ENCODE peak calls at places on chromosomes 1 and 21, in nine cellular contexts. One of them, this sample, is unnamed.

GRCh38 chr1:41463516-41463915 is 21.0 kb downstream of the EDN2 start:
- DNase-seq in CD4-positive, CD25-positive, alpha-beta regulatory T cell: no peak
- DNase-seq in anterior cingulate cortex: no peak
- DNase-seq in stimulated activated CD8-positive, alpha-beta memory T cell treated with anti-CD3 and anti-CD28 coated beads, Interleukin-12 subunit alpha, Interleukin-12 subunit beta, amount 100 ng/mL, for 4 hours: no peak
- DNase-seq in amygdala: no peak
- DNase-seq in Calu3: no peak
- DNase-seq in activated CD4-positive, alpha-beta T cell treated with anti-CD3 and anti-CD28 coated beads, Interleukin-2, amount 10 ng/mL, durations not matched to agents 7 days and 5 days: no peak
- DNase-seq in CD4-positive, alpha-beta memory T cell: no peak
- DNase-seq in stimulated activated CD4-positive, alpha-beta T cell treated with anti-CD3 and anti-CD28 coated beads, Interleukin-1b, Interleukin-23, amount 100 ng/mL, for 24 hours: no peak
- DNase-seq in this sample: no peak

GRCh38 chr21:32414579-32415358 is 2.3 kb downstream of the EVA1C start:
- DNase-seq in amygdala: peak; percentile 20
- DNase-seq in Calu3: peak; percentile 8
- DNase-seq in CD4-positive, alpha-beta memory T cell: no peak
- DNase-seq in CD4-positive, CD25-positive, alpha-beta regulatory T cell: no peak
- DNase-seq in stimulated activated CD8-positive, alpha-beta memory T cell treated with anti-CD3 and anti-CD28 coated beads, Interleukin-12 subunit alpha, Interleukin-12 subunit beta, amount 100 ng/mL, for 4 hours: no peak
- DNase-seq in stimulated activated CD4-positive, alpha-beta T cell treated with anti-CD3 and anti-CD28 coated beads, Interleukin-1b, Interleukin-23, amount 100 ng/mL, for 24 hours: no peak
- DNase-seq in anterior cingulate cortex: peak; percentile 18
- DNase-seq in activated CD4-positive, alpha-beta T cell treated with anti-CD3 and anti-CD28 coated beads, Interleukin-2, amount 10 ng/mL, durations not matched to agents 7 days and 5 days: no peak
- DNase-seq in this sample: no peak

GRCh38 chr1:17194981-17195528 is 9.9 kb upstream of the PADI1 start:
- DNase-seq in amygdala: no peak
- DNase-seq in anterior cingulate cortex: no peak
- DNase-seq in CD4-positive, CD25-positive, alpha-beta regulatory T cell: no peak
- DNase-seq in stimulated activated CD8-positive, alpha-beta memory T cell treated with anti-CD3 and anti-CD28 coated beads, Interleukin-12 subunit alpha, Interleukin-12 subunit beta, amount 100 ng/mL, for 4 hours: no peak
- DNase-seq in stimulated activated CD4-positive, alpha-beta T cell treated with anti-CD3 and anti-CD28 coated beads, Interleukin-1b, Interleukin-23, amount 100 ng/mL, for 24 hours: no peak
- DNase-seq in Calu3: no peak
- DNase-seq in CD4-positive, alpha-beta memory T cell: no peak
- DNase-seq in activated CD4-positive, alpha-beta T cell treated with anti-CD3 and anti-CD28 coated beads, Interleukin-2, amount 10 ng/mL, durations not matched to agents 7 days and 5 days: no peak
- DNase-seq in this sample: no peak

GRCh38 chr1:109218516-109218915 is 4.8 kb downstream of the SARS1 start:
- DNase-seq in stimulated activated CD4-positive, alpha-beta T cell treated with anti-CD3 and anti-CD28 coated beads, Interleukin-1b, Interleukin-23, amount 100 ng/mL, for 24 hours: no peak
- DNase-seq in stimulated activated CD8-positive, alpha-beta memory T cell treated with anti-CD3 and anti-CD28 coated beads, Interleukin-12 subunit alpha, Interleukin-12 subunit beta, amount 100 ng/mL, for 4 hours: no peak
- DNase-seq in CD4-positive, CD25-positive, alpha-beta regulatory T cell: no peak
- DNase-seq in CD4-positive, alpha-beta memory T cell: no peak
- DNase-seq in Calu3: peak; percentile 24
- DNase-seq in amygdala: no peak
- DNase-seq in activated CD4-positive, alpha-beta T cell treated with anti-CD3 and anti-CD28 coated beads, Interleukin-2, amount 10 ng/mL, durations not matched to agents 7 days and 5 days: no peak
- DNase-seq in anterior cingulate cortex: no peak
- DNase-seq in this sample: no peak

GRCh38 chr1:100597069-100597741 is 59.3 kb downstream of the GPR88 start:
- DNase-seq in amygdala: no peak
- DNase-seq in activated CD4-positive, alpha-beta T cell treated with anti-CD3 and anti-CD28 coated beads, Interleukin-2, amount 10 ng/mL, durations not matched to agents 7 days and 5 days: no peak
- DNase-seq in anterior cingulate cortex: no peak
- DNase-seq in Calu3: no peak
- DNase-seq in stimulated activated CD8-positive, alpha-beta memory T cell treated with anti-CD3 and anti-CD28 coated beads, Interleukin-12 subunit alpha, Interleukin-12 subunit beta, amount 100 ng/mL, for 4 hours: no peak
- DNase-seq in CD4-positive, alpha-beta memory T cell: no peak
- DNase-seq in CD4-positive, CD25-positive, alpha-beta regulatory T cell: no peak
- DNase-seq in stimulated activated CD4-positive, alpha-beta T cell treated with anti-CD3 and anti-CD28 coated beads, Interleukin-1b, Interleukin-23, amount 100 ng/mL, for 24 hours: no peak
- DNase-seq in this sample: no peak

GRCh38 chr1:66333463-66334232 is 200.3 kb upstream of the SGIP1 start:
- DNase-seq in amygdala: no peak
- DNase-seq in stimulated activated CD4-positive, alpha-beta T cell treated with anti-CD3 and anti-CD28 coated beads, Interleukin-1b, Interleukin-23, amount 100 ng/mL, for 24 hours: no peak
- DNase-seq in activated CD4-positive, alpha-beta T cell treated with anti-CD3 and anti-CD28 coated beads, Interleukin-2, amount 10 ng/mL, durations not matched to agents 7 days and 5 days: no peak
- DNase-seq in CD4-positive, CD25-positive, alpha-beta regulatory T cell: no peak
- DNase-seq in stimulated activated CD8-positive, alpha-beta memory T cell treated with anti-CD3 and anti-CD28 coated beads, Interleukin-12 subunit alpha, Interleukin-12 subunit beta, amount 100 ng/mL, for 4 hours: no peak
- DNase-seq in anterior cingulate cortex: no peak
- DNase-seq in CD4-positive, alpha-beta memory T cell: no peak
- DNase-seq in Calu3: no peak
- DNase-seq in this sample: no peak

GRCh38 chr1:205630241-205630640 is 1.6 kb downstream of the ELK4 start:
- DNase-seq in CD4-positive, alpha-beta memory T cell: no peak
- DNase-seq in CD4-positive, CD25-positive, alpha-beta regulatory T cell: no peak
- DNase-seq in anterior cingulate cortex: no peak
- DNase-seq in stimulated activated CD4-positive, alpha-beta T cell treated with anti-CD3 and anti-CD28 coated beads, Interleukin-1b, Interleukin-23, amount 100 ng/mL, for 24 hours: no peak
- DNase-seq in Calu3: no peak
- DNase-seq in stimulated activated CD8-positive, alpha-beta memory T cell treated with anti-CD3 and anti-CD28 coated beads, Interleukin-12 subunit alpha, Interleukin-12 subunit beta, amount 100 ng/mL, for 4 hours: no peak
- DNase-seq in activated CD4-positive, alpha-beta T cell treated with anti-CD3 and anti-CD28 coated beads, Interleukin-2, amount 10 ng/mL, durations not matched to agents 7 days and 5 days: no peak
- DNase-seq in amygdala: no peak
- DNase-seq in this sample: no peak

GRCh38 chr1:112674986-112675727 is 698 bp downstream of the MOV10 start:
- DNase-seq in stimulated activated CD4-positive, alpha-beta T cell treated with anti-CD3 and anti-CD28 coated beads, Interleukin-1b, Interleukin-23, amount 100 ng/mL, for 24 hours: peak; percentile 37
- DNase-seq in amygdala: peak; percentile 69
- DNase-seq in Calu3: peak; percentile 54
- DNase-seq in CD4-positive, alpha-beta memory T cell: peak; percentile 43
- DNase-seq in anterior cingulate cortex: peak; percentile 75
- DNase-seq in stimulated activated CD8-positive, alpha-beta memory T cell treated with anti-CD3 and anti-CD28 coated beads, Interleukin-12 subunit alpha, Interleukin-12 subunit beta, amount 100 ng/mL, for 4 hours: peak; percentile 30
- DNase-seq in CD4-positive, CD25-positive, alpha-beta regulatory T cell: peak; percentile 39
- DNase-seq in activated CD4-positive, alpha-beta T cell treated with anti-CD3 and anti-CD28 coated beads, Interleukin-2, amount 10 ng/mL, durations not matched to agents 7 days and 5 days: peak; percentile 28
- DNase-seq in this sample: peak; percentile 55

GRCh38 chr1:178946416-178946815 is 75.5 kb upstream of the ANGPTL1 start:
- DNase-seq in stimulated activated CD8-positive, alpha-beta memory T cell treated with anti-CD3 and anti-CD28 coated beads, Interleukin-12 subunit alpha, Interleukin-12 subunit beta, amount 100 ng/mL, for 4 hours: no peak
- DNase-seq in CD4-positive, alpha-beta memory T cell: no peak
- DNase-seq in CD4-positive, CD25-positive, alpha-beta regulatory T cell: no peak
- DNase-seq in activated CD4-positive, alpha-beta T cell treated with anti-CD3 and anti-CD28 coated beads, Interleukin-2, amount 10 ng/mL, durations not matched to agents 7 days and 5 days: no peak
- DNase-seq in Calu3: no peak
- DNase-seq in amygdala: no peak
- DNase-seq in anterior cingulate cortex: no peak
- DNase-seq in stimulated activated CD4-positive, alpha-beta T cell treated with anti-CD3 and anti-CD28 coated beads, Interleukin-1b, Interleukin-23, amount 100 ng/mL, for 24 hours: no peak
- DNase-seq in this sample: no peak

GRCh38 chr1:29333008-29333407 is 96.7 kb downstream of the PTPRU start:
- DNase-seq in CD4-positive, alpha-beta memory T cell: no peak
- DNase-seq in amygdala: no peak
- DNase-seq in anterior cingulate cortex: no peak
- DNase-seq in activated CD4-positive, alpha-beta T cell treated with anti-CD3 and anti-CD28 coated beads, Interleukin-2, amount 10 ng/mL, durations not matched to agents 7 days and 5 days: no peak
- DNase-seq in stimulated activated CD4-positive, alpha-beta T cell treated with anti-CD3 and anti-CD28 coated beads, Interleukin-1b, Interleukin-23, amount 100 ng/mL, for 24 hours: no peak
- DNase-seq in CD4-positive, CD25-positive, alpha-beta regulatory T cell: no peak
- DNase-seq in Calu3: no peak
- DNase-seq in stimulated activated CD8-positive, alpha-beta memory T cell treated with anti-CD3 and anti-CD28 coated beads, Interleukin-12 subunit alpha, Interleukin-12 subunit beta, amount 100 ng/mL, for 4 hours: no peak
- DNase-seq in this sample: no peak

GRCh38 chr21:28086861-28087581 is 905.7 kb downstream of the LTN1 start:
- DNase-seq in anterior cingulate cortex: no peak
- DNase-seq in amygdala: no peak
- DNase-seq in CD4-positive, CD25-positive, alpha-beta regulatory T cell: no peak
- DNase-seq in CD4-positive, alpha-beta memory T cell: no peak
- DNase-seq in stimulated activated CD8-positive, alpha-beta memory T cell treated with anti-CD3 and anti-CD28 coated beads, Interleukin-12 subunit alpha, Interleukin-12 subunit beta, amount 100 ng/mL, for 4 hours: no peak
- DNase-seq in Calu3: no peak
- DNase-seq in activated CD4-positive, alpha-beta T cell treated with anti-CD3 and anti-CD28 coated beads, Interleukin-2, amount 10 ng/mL, durations not matched to agents 7 days and 5 days: no peak
- DNase-seq in stimulated activated CD4-positive, alpha-beta T cell treated with anti-CD3 and anti-CD28 coated beads, Interleukin-1b, Interleukin-23, amount 100 ng/mL, for 24 hours: no peak
- DNase-seq in this sample: no peak

GRCh38 chr1:31507676-31508530 is 68.4 kb upstream of the TINAGL1 start:
- DNase-seq in activated CD4-positive, alpha-beta T cell treated with anti-CD3 and anti-CD28 coated beads, Interleukin-2, amount 10 ng/mL, durations not matched to agents 7 days and 5 days: no peak
- DNase-seq in anterior cingulate cortex: no peak
- DNase-seq in amygdala: no peak
- DNase-seq in CD4-positive, CD25-positive, alpha-beta regulatory T cell: no peak
- DNase-seq in stimulated activated CD4-positive, alpha-beta T cell treated with anti-CD3 and anti-CD28 coated beads, Interleukin-1b, Interleukin-23, amount 100 ng/mL, for 24 hours: no peak
- DNase-seq in CD4-positive, alpha-beta memory T cell: no peak
- DNase-seq in Calu3: no peak
- DNase-seq in stimulated activated CD8-positive, alpha-beta memory T cell treated with anti-CD3 and anti-CD28 coated beads, Interleukin-12 subunit alpha, Interleukin-12 subunit beta, amount 100 ng/mL, for 4 hours: no peak
- DNase-seq in this sample: no peak

GRCh38 chr1:170885551-170885950 is 49.8 kb upstream of the MROH9 start:
- DNase-seq in amygdala: no peak
- DNase-seq in stimulated activated CD8-positive, alpha-beta memory T cell treated with anti-CD3 and anti-CD28 coated beads, Interleukin-12 subunit alpha, Interleukin-12 subunit beta, amount 100 ng/mL, for 4 hours: no peak
- DNase-seq in anterior cingulate cortex: no peak
- DNase-seq in Calu3: no peak
- DNase-seq in CD4-positive, CD25-positive, alpha-beta regulatory T cell: no peak
- DNase-seq in activated CD4-positive, alpha-beta T cell treated with anti-CD3 and anti-CD28 coated beads, Interleukin-2, amount 10 ng/mL, durations not matched to agents 7 days and 5 days: no peak
- DNase-seq in stimulated activated CD4-positive, alpha-beta T cell treated with anti-CD3 and anti-CD28 coated beads, Interleukin-1b, Interleukin-23, amount 100 ng/mL, for 24 hours: no peak
- DNase-seq in CD4-positive, alpha-beta memory T cell: no peak
- DNase-seq in this sample: no peak

GRCh38 chr1:52022133-52022532 is 11.5 kb downstream of the KTI12 start:
- DNase-seq in anterior cingulate cortex: no peak
- DNase-seq in stimulated activated CD8-positive, alpha-beta memory T cell treated with anti-CD3 and anti-CD28 coated beads, Interleukin-12 subunit alpha, Interleukin-12 subunit beta, amount 100 ng/mL, for 4 hours: no peak
- DNase-seq in Calu3: no peak
- DNase-seq in stimulated activated CD4-positive, alpha-beta T cell treated with anti-CD3 and anti-CD28 coated beads, Interleukin-1b, Interleukin-23, amount 100 ng/mL, for 24 hours: no peak
- DNase-seq in amygdala: no peak
- DNase-seq in CD4-positive, alpha-beta memory T cell: no peak
- DNase-seq in CD4-positive, CD25-positive, alpha-beta regulatory T cell: no peak
- DNase-seq in activated CD4-positive, alpha-beta T cell treated with anti-CD3 and anti-CD28 coated beads, Interleukin-2, amount 10 ng/mL, durations not matched to agents 7 days and 5 days: no peak
- DNase-seq in this sample: no peak

GRCh38 chr1:117683571-117684285 is 77.9 kb downstream of the TENT5C start:
- DNase-seq in CD4-positive, CD25-positive, alpha-beta regulatory T cell: no peak
- DNase-seq in stimulated activated CD4-positive, alpha-beta T cell treated with anti-CD3 and anti-CD28 coated beads, Interleukin-1b, Interleukin-23, amount 100 ng/mL, for 24 hours: no peak
- DNase-seq in anterior cingulate cortex: no peak
- DNase-seq in Calu3: no peak
- DNase-seq in amygdala: no peak
- DNase-seq in activated CD4-positive, alpha-beta T cell treated with anti-CD3 and anti-CD28 coated beads, Interleukin-2, amount 10 ng/mL, durations not matched to agents 7 days and 5 days: no peak
- DNase-seq in CD4-positive, alpha-beta memory T cell: no peak
- DNase-seq in stimulated activated CD8-positive, alpha-beta memory T cell treated with anti-CD3 and anti-CD28 coated beads, Interleukin-12 subunit alpha, Interleukin-12 subunit beta, amount 100 ng/mL, for 4 hours: no peak
- DNase-seq in this sample: no peak

GRCh38 chr1:201026746-201027145 is 3.2 kb upstream of the KIF21B start:
- DNase-seq in CD4-positive, alpha-beta memory T cell: no peak
- DNase-seq in amygdala: no peak
- DNase-seq in Calu3: no peak
- DNase-seq in anterior cingulate cortex: no peak
- DNase-seq in CD4-positive, CD25-positive, alpha-beta regulatory T cell: no peak
- DNase-seq in stimulated activated CD8-positive, alpha-beta memory T cell treated with anti-CD3 and anti-CD28 coated beads, Interleukin-12 subunit alpha, Interleukin-12 subunit beta, amount 100 ng/mL, for 4 hours: no peak
- DNase-seq in stimulated activated CD4-positive, alpha-beta T cell treated with anti-CD3 and anti-CD28 coated beads, Interleukin-1b, Interleukin-23, amount 100 ng/mL, for 24 hours: no peak
- DNase-seq in activated CD4-positive, alpha-beta T cell treated with anti-CD3 and anti-CD28 coated beads, Interleukin-2, amount 10 ng/mL, durations not matched to agents 7 days and 5 days: no peak
- DNase-seq in this sample: no peak

GRCh38 chr1:7424352-7424890 is 346.7 kb upstream of the VAMP3 start:
- DNase-seq in CD4-positive, alpha-beta memory T cell: no peak
- DNase-seq in Calu3: no peak
- DNase-seq in anterior cingulate cortex: no peak
- DNase-seq in CD4-positive, CD25-positive, alpha-beta regulatory T cell: no peak
- DNase-seq in stimulated activated CD8-positive, alpha-beta memory T cell treated with anti-CD3 and anti-CD28 coated beads, Interleukin-12 subunit alpha, Interleukin-12 subunit beta, amount 100 ng/mL, for 4 hours: no peak
- DNase-seq in stimulated activated CD4-positive, alpha-beta T cell treated with anti-CD3 and anti-CD28 coated beads, Interleukin-1b, Interleukin-23, amount 100 ng/mL, for 24 hours: no peak
- DNase-seq in activated CD4-positive, alpha-beta T cell treated with anti-CD3 and anti-CD28 coated beads, Interleukin-2, amount 10 ng/mL, durations not matched to agents 7 days and 5 days: no peak
- DNase-seq in amygdala: no peak
- DNase-seq in this sample: no peak

GRCh38 chr1:205472737-205473565 is 17.1 kb upstream of the BLACAT1 start:
- DNase-seq in activated CD4-positive, alpha-beta T cell treated with anti-CD3 and anti-CD28 coated beads, Interleukin-2, amount 10 ng/mL, durations not matched to agents 7 days and 5 days: no peak
- DNase-seq in CD4-positive, CD25-positive, alpha-beta regulatory T cell: no peak
- DNase-seq in CD4-positive, alpha-beta memory T cell: no peak
- DNase-seq in stimulated activated CD4-positive, alpha-beta T cell treated with anti-CD3 and anti-CD28 coated beads, Interleukin-1b, Interleukin-23, amount 100 ng/mL, for 24 hours: no peak
- DNase-seq in amygdala: no peak
- DNase-seq in anterior cingulate cortex: no peak
- DNase-seq in stimulated activated CD8-positive, alpha-beta memory T cell treated with anti-CD3 and anti-CD28 coated beads, Interleukin-12 subunit alpha, Interleukin-12 subunit beta, amount 100 ng/mL, for 4 hours: no peak
- DNase-seq in Calu3: no peak
- DNase-seq in this sample: no peak